ENCODE peak calls at places on chromosomes 1 and 21, in five cellular contexts. One of them, this sample, is unnamed.

GRCh38 chr1:217892750-217893149 is 261.6 kb downstream of the SPATA17 start:
- DNase-seq in right lobe of liver: no peak
- DNase-seq in heart left ventricle: no peak
- DNase-seq in testis: no peak
- DNase-seq in sigmoid colon: no peak
- DNase-seq in this sample: no peak

GRCh38 chr1:18234790-18235242 is 127.2 kb downstream of the IGSF21 start:
- DNase-seq in heart left ventricle: no peak
- DNase-seq in right lobe of liver: no peak
- DNase-seq in sigmoid colon: no peak
- DNase-seq in testis: peak
- DNase-seq in this sample: peak

GRCh38 chr21:42381347-42381984 is 14.4 kb downstream of the TMPRSS3 start:
- DNase-seq in testis: peak
- DNase-seq in right lobe of liver: peak
- DNase-seq in sigmoid colon: no peak
- DNase-seq in heart left ventricle: no peak
- DNase-seq in this sample: peak

GRCh38 chr1:43868741-43869067 is 64.9 kb upstream of the ARTN start:
- DNase-seq in right lobe of liver: no peak
- DNase-seq in sigmoid colon: no peak
- DNase-seq in heart left ventricle: peak
- DNase-seq in testis: peak
- DNase-seq in this sample: no peak

GRCh38 chr1:97392701-97393100 is 528.1 kb downstream of the DPYD start:
- DNase-seq in sigmoid colon: no peak
- DNase-seq in heart left ventricle: no peak
- DNase-seq in testis: no peak
- DNase-seq in right lobe of liver: no peak
- DNase-seq in this sample: no peak

GRCh38 chr1:41743361-41743760 is 175.4 kb downstream of the HIVEP3 start:
- DNase-seq in testis: no peak
- DNase-seq in right lobe of liver: no peak
- DNase-seq in sigmoid colon: no peak
- DNase-seq in heart left ventricle: no peak
- DNase-seq in this sample: no peak

GRCh38 chr1:228765543-228765942 is 30.3 kb downstream of the RHOU start:
- DNase-seq in sigmoid colon: no peak
- DNase-seq in right lobe of liver: no peak
- DNase-seq in heart left ventricle: no peak
- DNase-seq in testis: no peak
- DNase-seq in this sample: peak

GRCh38 chr21:26626187-26626586 is 53.1 kb upstream of the CYYR1 start:
- DNase-seq in sigmoid colon: no peak
- DNase-seq in right lobe of liver: no peak
- DNase-seq in testis: no peak
- DNase-seq in heart left ventricle: no peak
- DNase-seq in this sample: no peak

GRCh38 chr21:28826569-28826968 is 166.1 kb downstream of the LTN1 start:
- DNase-seq in heart left ventricle: no peak
- DNase-seq in right lobe of liver: no peak
- DNase-seq in sigmoid colon: no peak
- DNase-seq in testis: no peak
- DNase-seq in this sample: no peak

GRCh38 chr1:160108888-160109662 is 6.5 kb upstream of the ATP1A2 start:
- DNase-seq in right lobe of liver: no peak
- DNase-seq in heart left ventricle: no peak
- DNase-seq in sigmoid colon: no peak
- DNase-seq in testis: peak
- DNase-seq in this sample: no peak

GRCh38 chr1:119286587-119287181 is 81.9 kb upstream of the HAO2 start:
- DNase-seq in sigmoid colon: no peak
- DNase-seq in heart left ventricle: no peak
- DNase-seq in testis: peak
- DNase-seq in right lobe of liver: no peak
- DNase-seq in this sample: no peak

GRCh38 chr1:39955547-39956539 is 898 bp downstream of the MFSD2A start:
- DNase-seq in sigmoid colon: no peak
- DNase-seq in testis: peak
- DNase-seq in right lobe of liver: no peak
- DNase-seq in heart left ventricle: no peak
- DNase-seq in this sample: peak

GRCh38 chr1:35539824-35540261 is 17.4 kb downstream of the KIAA0319L start:
- DNase-seq in sigmoid colon: no peak
- DNase-seq in right lobe of liver: no peak
- DNase-seq in testis: no peak
- DNase-seq in heart left ventricle: no peak
- DNase-seq in this sample: no peak

GRCh38 chr1:154342836-154343472 is 17.6 kb downstream of the ATP8B2 start:
- DNase-seq in sigmoid colon: no peak
- DNase-seq in heart left ventricle: no peak
- DNase-seq in testis: no peak
- DNase-seq in right lobe of liver: no peak
- DNase-seq in this sample: peak

GRCh38 chr1:64019818-64020217 is 183.6 kb upstream of the UBE2U start:
- DNase-seq in sigmoid colon: peak
- DNase-seq in heart left ventricle: no peak
- DNase-seq in right lobe of liver: no peak
- DNase-seq in testis: peak
- DNase-seq in this sample: peak

GRCh38 chr1:153428790-153429189 is 12.5 kb downstream of the S100A7A start:
- DNase-seq in sigmoid colon: no peak
- DNase-seq in testis: no peak
- DNase-seq in heart left ventricle: no peak
- DNase-seq in right lobe of liver: no peak
- DNase-seq in this sample: no peak

GRCh38 chr1:70146488-70146887 is 58.9 kb downstream of the LRRC40 start:
- DNase-seq in sigmoid colon: no peak
- DNase-seq in heart left ventricle: no peak
- DNase-seq in testis: no peak
- DNase-seq in right lobe of liver: no peak
- DNase-seq in this sample: no peak

GRCh38 chr1:85628791-85629531 is 48.4 kb downstream of the CCN1 start:
- DNase-seq in testis: no peak
- DNase-seq in heart left ventricle: peak
- DNase-seq in sigmoid colon: peak
- DNase-seq in right lobe of liver: peak
- DNase-seq in this sample: peak

GRCh38 chr1:167720965-167721616 is 691 bp upstream of the MPZL1 start:
- DNase-seq in heart left ventricle: peak
- DNase-seq in testis: peak
- DNase-seq in sigmoid colon: no peak
- DNase-seq in right lobe of liver: no peak
- DNase-seq in this sample: peak

GRCh38 chr1:35555601-35556477 is 1.4 kb downstream of the KIAA0319L start:
- DNase-seq in testis: no peak
- DNase-seq in sigmoid colon: no peak
- DNase-seq in heart left ventricle: no peak
- DNase-seq in right lobe of liver: no peak
- DNase-seq in this sample: no peak

GRCh38 chr1:99965646-99966375 is 4.0 kb upstream of the SLC35A3 start:
- DNase-seq in testis: no peak
- DNase-seq in heart left ventricle: no peak
- DNase-seq in right lobe of liver: no peak
- DNase-seq in sigmoid colon: no peak
- DNase-seq in this sample: no peak

GRCh38 chr1:112298558-112298957 is 97.5 kb upstream of the CTTNBP2NL start:
- DNase-seq in right lobe of liver: no peak
- DNase-seq in testis: peak
- DNase-seq in heart left ventricle: peak
- DNase-seq in sigmoid colon: no peak
- DNase-seq in this sample: peak

GRCh38 chr1:170067253-170067819 is 7.2 kb downstream of the KIFAP3 start:
- DNase-seq in sigmoid colon: no peak
- DNase-seq in testis: no peak
- DNase-seq in heart left ventricle: no peak
- DNase-seq in right lobe of liver: no peak
- DNase-seq in this sample: no peak

GRCh38 chr1:169809370-169810095 is 14.8 kb upstream of the METTL18 start:
- DNase-seq in sigmoid colon: no peak
- DNase-seq in right lobe of liver: no peak
- DNase-seq in testis: peak
- DNase-seq in heart left ventricle: no peak
- DNase-seq in this sample: no peak

GRCh38 chr1:21671915-21672314 is 2.8 kb upstream of the RAP1GAP start:
- DNase-seq in sigmoid colon: peak
- DNase-seq in testis: peak
- DNase-seq in heart left ventricle: no peak
- DNase-seq in right lobe of liver: no peak
- DNase-seq in this sample: no peak

GRCh38 chr1:25900209-25900608 is 6.0 kb downstream of the STMN1 start:
- DNase-seq in heart left ventricle: no peak
- DNase-seq in testis: peak
- DNase-seq in sigmoid colon: no peak
- DNase-seq in right lobe of liver: no peak
- DNase-seq in this sample: no peak

GRCh38 chr1:189597083-189597482 is 880.6 kb downstream of the BRINP3 start:
- DNase-seq in heart left ventricle: no peak
- DNase-seq in right lobe of liver: no peak
- DNase-seq in testis: no peak
- DNase-seq in sigmoid colon: no peak
- DNase-seq in this sample: peak

GRCh38 chr1:20366076-20366765 is 75.5 kb downstream of the VWA5B1 start:
- DNase-seq in testis: peak
- DNase-seq in heart left ventricle: peak
- DNase-seq in right lobe of liver: no peak
- DNase-seq in sigmoid colon: peak
- DNase-seq in this sample: no peak

GRCh38 chr1:164768045-164768402 is 209.0 kb downstream of the PBX1 start:
- DNase-seq in right lobe of liver: no peak
- DNase-seq in sigmoid colon: no peak
- DNase-seq in testis: no peak
- DNase-seq in heart left ventricle: no peak
- DNase-seq in this sample: no peak

GRCh38 chr1:960371-961131 is at the start of gene KLHL17:
- DNase-seq in right lobe of liver: peak
- DNase-seq in testis: peak
- DNase-seq in heart left ventricle: peak
- DNase-seq in sigmoid colon: no peak
- DNase-seq in this sample: peak

GRCh38 chr1:239891621-239892358 is 199.9 kb upstream of the FMN2 start:
- DNase-seq in sigmoid colon: no peak
- DNase-seq in testis: no peak
- DNase-seq in heart left ventricle: no peak
- DNase-seq in right lobe of liver: no peak
- DNase-seq in this sample: no peak

GRCh38 chr1:228517655-228518054 is 30.5 kb downstream of the RNF187 start:
- DNase-seq in sigmoid colon: no peak
- DNase-seq in heart left ventricle: no peak
- DNase-seq in right lobe of liver: no peak
- DNase-seq in testis: no peak
- DNase-seq in this sample: no peak

GRCh38 chr21:18349468-18349867 is 54.1 kb downstream of the TMPRSS15 start:
- DNase-seq in sigmoid colon: no peak
- DNase-seq in testis: no peak
- DNase-seq in right lobe of liver: no peak
- DNase-seq in heart left ventricle: no peak
- DNase-seq in this sample: no peak

GRCh38 chr1:197911172-197911856 is 5.9 kb upstream of the LHX9 start:
- DNase-seq in heart left ventricle: no peak
- DNase-seq in right lobe of liver: no peak
- DNase-seq in sigmoid colon: no peak
- DNase-seq in testis: no peak
- DNase-seq in this sample: no peak

GRCh38 chr1:212669102-212669501 is 30.5 kb downstream of the BATF3 start:
- DNase-seq in heart left ventricle: no peak
- DNase-seq in testis: no peak
- DNase-seq in right lobe of liver: no peak
- DNase-seq in sigmoid colon: no peak
- DNase-seq in this sample: no peak

GRCh38 chr1:41006942-41007865 is 14.3 kb downstream of the SLFNL1 start:
- DNase-seq in heart left ventricle: no peak
- DNase-seq in testis: no peak
- DNase-seq in right lobe of liver: no peak
- DNase-seq in sigmoid colon: no peak
- DNase-seq in this sample: no peak

DNA sequence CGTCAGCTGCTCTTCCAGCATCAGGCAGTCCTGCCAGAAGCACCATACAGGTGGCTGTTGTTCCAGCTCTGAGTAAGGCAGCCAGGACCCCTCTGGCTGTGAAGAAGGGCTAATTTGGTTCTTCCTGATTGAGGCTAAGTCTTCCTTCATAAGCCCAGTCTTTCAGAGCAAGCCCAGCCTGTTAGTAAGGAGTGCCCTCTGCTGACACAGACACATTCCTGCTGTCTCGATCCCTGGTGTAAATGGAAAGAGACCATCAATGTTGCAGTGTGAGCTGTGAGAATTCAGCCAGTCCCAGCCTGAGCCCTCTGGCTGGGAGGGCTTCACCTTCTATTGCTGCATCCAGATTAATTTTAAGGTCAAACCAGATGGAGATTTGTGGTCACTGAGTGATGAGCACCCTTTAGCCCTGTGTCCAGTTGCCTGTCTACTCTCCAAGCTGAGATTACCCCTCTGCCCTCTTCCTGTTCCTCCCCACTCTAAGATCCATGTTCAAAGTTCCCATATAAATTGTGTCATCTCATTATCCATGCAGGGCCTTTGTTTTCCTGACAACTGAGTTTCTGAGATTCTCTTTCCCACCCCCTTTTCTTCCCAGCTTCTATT is 44.8 kb upstream of the KIRREL1 start:
- DNase-seq in heart left ventricle: peak
- DNase-seq in right lobe of liver: no peak
- DNase-seq in testis: peak
- DNase-seq in sigmoid colon: no peak
- DNase-seq in this sample: no peak
- TF ChIP-seq CTCF in heart left ventricle: peak
- TF ChIP-seq CTCF in right lobe of liver: peak
- TF ChIP-seq CTCF in testis: no peak
- TF ChIP-seq CTCF in sigmoid colon: no peak
- TF ChIP-seq CTCF in this sample: no peak

GRCh38 chr1:3337798-3338724 is 116.4 kb upstream of the ARHGEF16 start:
- DNase-seq in right lobe of liver: no peak
- DNase-seq in sigmoid colon: no peak
- DNase-seq in testis: no peak
- DNase-seq in heart left ventricle: no peak
- DNase-seq in this sample: peak
- TF ChIP-seq POLR2A in right lobe of liver: no peak
- TF ChIP-seq POLR2A in sigmoid colon: no peak
- TF ChIP-seq POLR2A in testis: no peak
- TF ChIP-seq POLR2A in heart left ventricle: no peak
- TF ChIP-seq POLR2A in this sample: no peak

DNA sequence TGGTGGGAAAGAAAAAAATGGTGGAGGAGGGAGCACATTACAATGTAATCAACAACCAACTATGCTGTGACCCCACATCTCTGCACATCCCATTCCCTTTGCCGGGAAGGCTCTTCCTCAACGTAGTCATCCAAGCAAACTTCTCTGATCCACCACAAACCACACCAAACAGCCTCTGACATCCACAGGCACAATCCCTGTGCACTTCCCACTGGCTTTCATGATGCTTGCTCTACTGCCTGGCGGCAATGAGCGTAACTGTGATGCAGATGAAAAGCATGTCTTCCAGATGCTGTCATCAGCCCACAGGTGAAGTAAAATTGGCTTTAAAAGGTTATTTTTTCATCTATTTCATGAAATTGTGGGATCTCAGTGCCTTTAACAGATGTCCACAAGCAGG is 635.2 kb downstream of the SMYD3 start:
- DNase-seq in sigmoid colon: no peak
- DNase-seq in right lobe of liver: no peak
- DNase-seq in heart left ventricle: no peak
- DNase-seq in testis: no peak
- DNase-seq in this sample: no peak
- TF ChIP-seq CTCF in sigmoid colon: no peak
- TF ChIP-seq CTCF in right lobe of liver: no peak
- TF ChIP-seq CTCF in heart left ventricle: no peak
- TF ChIP-seq CTCF in testis: no peak
- TF ChIP-seq CTCF in this sample: no peak

GRCh38 chr1:247548847-247549246 is at the start of gene GCSAML:
- DNase-seq in testis: no peak
- DNase-seq in right lobe of liver: no peak
- DNase-seq in sigmoid colon: no peak
- DNase-seq in heart left ventricle: no peak
- DNase-seq in this sample: no peak
- TF ChIP-seq POLR2A in testis: no peak
- TF ChIP-seq POLR2A in right lobe of liver: no peak
- TF ChIP-seq POLR2A in sigmoid colon: no peak
- TF ChIP-seq POLR2A in heart left ventricle: no peak
- TF ChIP-seq POLR2A in this sample: no peak

This sample was measured in stomach.